ENCODE peak calls at places on chromosome 5, in five cellular contexts. One of them, this sample, is unnamed.

GRCh38 chr5:141636106-141636412 is 590 bp downstream of the HDAC3 start:
- DNase-seq in nephron progenitor cell: no peak
- DNase-seq in activated CD4-positive, alpha-beta T cell treated with anti-CD3 and anti-CD28 coated beads for 48 hours: no peak
- DNase-seq in stimulated activated CD4-positive, alpha-beta T cell treated with anti-CD3 and anti-CD28 coated beads, Interleukin-12 subunit alpha, Interleukin-12 subunit beta, amount 100 ng/mL, for 48 hours: no peak
- DNase-seq in RWPE1: no peak
- DNase-seq in this sample: no peak

GRCh38 chr5:57042524-57042931 is 90.6 kb upstream of the MIER3 start:
- DNase-seq in stimulated activated CD4-positive, alpha-beta T cell treated with anti-CD3 and anti-CD28 coated beads, Interleukin-12 subunit alpha, Interleukin-12 subunit beta, amount 100 ng/mL, for 48 hours: no peak
- DNase-seq in RWPE1: no peak
- DNase-seq in activated CD4-positive, alpha-beta T cell treated with anti-CD3 and anti-CD28 coated beads for 48 hours: no peak
- DNase-seq in nephron progenitor cell: no peak
- DNase-seq in this sample: no peak

GRCh38 chr5:53099546-53099945 is 10.0 kb downstream of the MOCS2 start:
- DNase-seq in stimulated activated CD4-positive, alpha-beta T cell treated with anti-CD3 and anti-CD28 coated beads, Interleukin-12 subunit alpha, Interleukin-12 subunit beta, amount 100 ng/mL, for 48 hours: no peak
- DNase-seq in RWPE1: no peak
- DNase-seq in nephron progenitor cell: no peak
- DNase-seq in activated CD4-positive, alpha-beta T cell treated with anti-CD3 and anti-CD28 coated beads for 48 hours: no peak
- DNase-seq in this sample: no peak

GRCh38 chr5:171619744-171620143 is 165.9 kb upstream of the SMIM23 start:
- DNase-seq in RWPE1: no peak
- DNase-seq in nephron progenitor cell: no peak
- DNase-seq in activated CD4-positive, alpha-beta T cell treated with anti-CD3 and anti-CD28 coated beads for 48 hours: no peak
- DNase-seq in stimulated activated CD4-positive, alpha-beta T cell treated with anti-CD3 and anti-CD28 coated beads, Interleukin-12 subunit alpha, Interleukin-12 subunit beta, amount 100 ng/mL, for 48 hours: no peak
- DNase-seq in this sample: no peak

GRCh38 chr5:177972613-177973012 is 23.4 kb downstream of the PROP1 start:
- DNase-seq in activated CD4-positive, alpha-beta T cell treated with anti-CD3 and anti-CD28 coated beads for 48 hours: no peak
- DNase-seq in nephron progenitor cell: no peak
- DNase-seq in stimulated activated CD4-positive, alpha-beta T cell treated with anti-CD3 and anti-CD28 coated beads, Interleukin-12 subunit alpha, Interleukin-12 subunit beta, amount 100 ng/mL, for 48 hours: no peak
- DNase-seq in RWPE1: no peak
- DNase-seq in this sample: no peak

GRCh38 chr5:146860213-146860891 is 18.2 kb downstream of the PPP2R2B start:
- DNase-seq in nephron progenitor cell: peak
- DNase-seq in activated CD4-positive, alpha-beta T cell treated with anti-CD3 and anti-CD28 coated beads for 48 hours: no peak
- DNase-seq in RWPE1: no peak
- DNase-seq in stimulated activated CD4-positive, alpha-beta T cell treated with anti-CD3 and anti-CD28 coated beads, Interleukin-12 subunit alpha, Interleukin-12 subunit beta, amount 100 ng/mL, for 48 hours: no peak
- DNase-seq in this sample: no peak

GRCh38 chr5:163381832-163382231 is 55.6 kb upstream of the CCNG1 start:
- DNase-seq in stimulated activated CD4-positive, alpha-beta T cell treated with anti-CD3 and anti-CD28 coated beads, Interleukin-12 subunit alpha, Interleukin-12 subunit beta, amount 100 ng/mL, for 48 hours: no peak
- DNase-seq in nephron progenitor cell: no peak
- DNase-seq in RWPE1: no peak
- DNase-seq in activated CD4-positive, alpha-beta T cell treated with anti-CD3 and anti-CD28 coated beads for 48 hours: no peak
- DNase-seq in this sample: no peak

GRCh38 chr5:77266291-77266690 is 55.8 kb downstream of the PDE8B start:
- DNase-seq in RWPE1: no peak
- DNase-seq in activated CD4-positive, alpha-beta T cell treated with anti-CD3 and anti-CD28 coated beads for 48 hours: no peak
- DNase-seq in nephron progenitor cell: no peak
- DNase-seq in stimulated activated CD4-positive, alpha-beta T cell treated with anti-CD3 and anti-CD28 coated beads, Interleukin-12 subunit alpha, Interleukin-12 subunit beta, amount 100 ng/mL, for 48 hours: no peak
- DNase-seq in this sample: no peak

This sample was measured in lung.